ENCODE peak calls at places on chromosomes 13 and 19, in five cellular contexts. J, I, P, E and U are unnamed samples.

GRCh38 chr13:40120288-40120687 is 464.8 kb downstream of the COG6 start:
- DNase-seq in J (no peak), E (no peak), P (no peak), I (no peak), U (no peak)

GRCh38 chr19:2711175-2711936 is 8.9 kb upstream of the GNG7 start:
- DNase-seq in E (no peak), P (no peak), I (peak), J (no peak), U (no peak)

GRCh38 chr13:47237571-47237970 is 340.7 kb upstream of the HTR2A start:
- DNase-seq in E (no peak), P (no peak), J (no peak), I (no peak), U (no peak)

GRCh38 chr19:45817725-45818301 is 2.7 kb upstream of the RSPH6A start:
- DNase-seq in E (no peak), P (no peak), I (no peak), J (peak), U (no peak)

GRCh38 chr13:114033541-114034315 is 59.9 kb upstream of the C13orf46 start:
- DNase-seq in E (no peak), P (no peak), J (no peak), I (no peak), U (no peak)

GRCh38 chr13:113410472-113411201 is 42.7 kb downstream of the ADPRHL1 start:
- DNase-seq in J (no peak), I (peak), P (no peak), E (no peak), U (no peak)

GRCh38 chr19:29211562-29212416 is 1.2 kb downstream of the UQCRFS1 start:
- DNase-seq in E (no peak), J (no peak), P (no peak), I (peak), U (no peak)

GRCh38 chr19:3067549-3067948 is 5.3 kb upstream of the TLE5 start:
- DNase-seq in J (no peak), P (no peak), E (no peak), I (no peak), U (no peak)

GRCh38 chr19:2385053-2385721 is 25.1 kb downstream of the TMPRSS9 start:
- DNase-seq in E (peak), I (peak), J (peak), P (no peak), U (no peak)

GRCh38 chr13:110553417-110553816 is 8.1 kb downstream of the RAB20 start:
- DNase-seq in J (no peak), I (no peak), E (no peak), P (no peak), U (no peak)

GRCh38 chr19:16452321-16452720 is 19.4 kb downstream of the EPS15L1 start:
- DNase-seq in J (no peak), E (peak), I (no peak), P (no peak), U (no peak)

GRCh38 chr19:9075064-9075964 is 11.5 kb upstream of the OR1M1 start:
- DNase-seq in J (peak), E (peak), P (no peak), I (peak), U (no peak)

GRCh38 chr13:19606152-19606551 is 27.3 kb upstream of the MPHOSPH8 start:
- DNase-seq in E (no peak), I (peak), P (no peak), J (no peak), U (no peak)

GRCh38 chr19:57813919-57814504 is 701 bp downstream of the ZNF552 start:
- DNase-seq in E (no peak), P (no peak), I (no peak), J (peak), U (no peak)

GRCh38 chr13:37645181-37645580 is 46.6 kb upstream of the POSTN start:
- DNase-seq in P (no peak), E (no peak), I (no peak), J (no peak), U (no peak)

GRCh38 chr19:6599866-6600454 is 9.0 kb upstream of the CD70 start:
- DNase-seq in E (no peak), J (no peak), P (no peak), I (no peak), U (no peak)

GRCh38 chr19:28468701-28469459 is 744.1 kb downstream of the UQCRFS1 start:
- DNase-seq in P (no peak), E (no peak), I (no peak), J (peak), U (no peak)

GRCh38 chr13:101660711-101661110 is 208.2 kb downstream of the ITGBL1 start:
- DNase-seq in J (no peak), E (no peak), P (no peak), I (no peak), U (no peak)

GRCh38 chr13:40285634-40286033 is 380.8 kb downstream of the FOXO1 start:
- DNase-seq in P (no peak), I (no peak), E (no peak), J (no peak), U (no peak)

GRCh38 chr13:48727252-48728011 is 73.7 kb downstream of the CYSLTR2 start:
- DNase-seq in J (no peak), P (no peak), E (no peak), I (peak), U (no peak)

GRCh38 chr13:52696566-52696965 is 43.1 kb downstream of the CNMD start:
- DNase-seq in E (no peak), I (no peak), J (no peak), P (no peak), U (no peak)

GRCh38 chr19:38544569-38545315 is 73.0 kb downstream of the MAP4K1 start:
- DNase-seq in P (no peak), J (no peak), I (peak), E (no peak), U (no peak)

GRCh38 chr13:42354246-42355117 is 82.5 kb downstream of the AKAP11 start:
- DNase-seq in J (no peak), E (no peak), I (peak), P (no peak), U (no peak)

GRCh38 chr13:30832845-30833332 is 73.2 kb upstream of the MEDAG start:
- DNase-seq in I (no peak), E (peak), J (peak), P (peak), U (no peak)

GRCh38 chr19:45716314-45717130 is 14.2 kb downstream of the FBXO46 start:
- DNase-seq in E (no peak), P (no peak), J (no peak), I (no peak), U (no peak)

GRCh38 chr13:75946746-75947397 is 310.7 kb downstream of the LMO7 start:
- DNase-seq in J (no peak), P (no peak), I (no peak), E (no peak), U (no peak)

GRCh38 chr19:10654610-10655456 is 687 bp downstream of the ILF3 start:
- DNase-seq in P (peak), I (no peak), E (peak), J (peak), U (no peak)

GRCh38 chr13:60540276-60540675 is 143.3 kb downstream of the TDRD3 start:
- DNase-seq in P (no peak), E (no peak), J (no peak), I (no peak), U (no peak)

GRCh38 chr19:17329061-17329767 is 5.4 kb downstream of the ANO8 start:
- DNase-seq in I (no peak), J (no peak), P (no peak), E (no peak), U (no peak)

DNA sequence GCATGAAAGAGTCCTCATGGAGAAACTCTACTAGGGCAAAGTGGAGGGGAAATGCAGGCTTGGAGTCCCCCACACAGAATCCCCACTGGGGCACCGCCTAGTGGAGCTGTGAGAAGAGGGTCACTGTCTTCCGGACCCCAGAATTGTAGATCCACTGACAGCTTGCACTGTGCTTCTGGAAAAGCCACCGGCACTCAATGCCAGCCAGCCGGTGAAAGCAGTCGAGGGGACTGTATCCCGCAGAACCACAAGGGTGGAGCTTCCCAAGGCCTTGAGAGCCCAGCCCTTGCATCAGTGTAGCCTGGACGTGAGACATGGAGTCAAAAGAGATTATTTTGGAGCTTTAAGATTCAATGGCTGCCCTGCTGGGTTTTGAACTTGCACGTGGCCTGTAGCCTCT is 47.2 kb upstream of the FAM124A start:
- DNase-seq in J (no peak), P (no peak), E (no peak), I (no peak), U (no peak)
- TF ChIP-seq CTCF in J (no peak), P (no peak), E (no peak), I (no peak), U (no peak)

GRCh38 chr19:50494186-50495019 is 16.6 kb downstream of the JOSD2 start:
- DNase-seq in I (no peak), E (no peak), P (no peak), J (peak), U (no peak)

GRCh38 chr19:50490991-50491472 is 14.4 kb upstream of the GARIN5A start:
- DNase-seq in E (no peak), J (no peak), P (no peak), I (no peak), U (no peak)

GRCh38 chr19:50493171-50493570 is 16.5 kb upstream of the GARIN5A start:
- DNase-seq in J (peak), P (no peak), I (no peak), E (no peak), U (no peak)

GRCh38 chr19:50490411-50490811 is 13.8 kb upstream of the GARIN5A start:
- DNase-seq in I (no peak), E (no peak), J (no peak), P (no peak), U (no peak)

GRCh38 chr19:50492303-50493052 is 15.8 kb upstream of the GARIN5A start:
- DNase-seq in J (peak), I (no peak), P (no peak), E (no peak), U (no peak)
- TF ChIP-seq CTCF in J (no peak), I (no peak), P (no peak), E (no peak), U (no peak)

GRCh38 chr19:48835734-48836088 is 580 bp downstream of the HSD17B14 start:
- DNase-seq in E (peak), I (peak), P (peak), J (peak), U (peak)
- TF ChIP-seq CTCF in E (peak), I (peak), P (peak), J (peak), U (no peak)

DNA sequence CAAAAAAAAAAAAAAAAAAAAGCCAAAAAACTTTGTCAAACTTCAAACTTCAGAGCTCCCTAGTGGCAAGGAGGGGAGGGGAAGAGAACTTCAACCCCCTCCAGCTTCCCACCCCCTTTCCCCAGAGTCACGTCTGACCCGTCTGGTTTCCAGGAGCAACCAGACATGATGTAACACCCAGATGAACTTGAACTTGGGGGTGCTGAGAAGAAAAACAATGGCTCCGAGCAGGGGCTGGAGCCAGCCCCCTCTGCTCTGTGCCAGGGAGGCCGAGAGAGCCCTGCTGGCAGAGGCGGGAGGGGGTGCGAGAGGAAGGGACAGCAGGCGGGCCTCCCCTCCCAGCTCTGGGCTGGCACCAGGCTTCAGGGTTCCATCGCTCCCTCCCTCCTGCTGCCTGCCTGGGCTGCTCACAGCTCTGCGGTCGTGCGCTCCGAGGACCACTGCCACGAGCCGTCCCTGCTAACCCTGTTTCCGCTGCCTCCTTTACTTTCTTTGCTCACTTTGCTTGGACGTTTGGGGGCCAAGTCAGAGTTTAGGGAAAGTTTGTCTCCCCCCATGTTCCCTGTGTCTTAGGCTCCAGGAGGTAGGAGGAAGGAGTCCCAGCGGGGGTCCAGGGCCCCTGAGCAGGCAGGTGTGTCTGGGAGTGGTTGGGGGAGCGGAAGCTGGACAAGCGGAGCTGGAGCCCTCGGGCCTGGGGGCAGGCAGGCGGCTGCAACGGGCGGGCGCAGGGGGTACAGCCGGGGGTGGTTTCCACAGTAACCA is 11.1 kb downstream of the LYL1 start:
- DNase-seq in E (no peak), I (peak), P (no peak), J (no peak), U (no peak)
- TF ChIP-seq CTCF in E (no peak), I (peak), P (no peak), J (no peak), U (no peak)

DNA sequence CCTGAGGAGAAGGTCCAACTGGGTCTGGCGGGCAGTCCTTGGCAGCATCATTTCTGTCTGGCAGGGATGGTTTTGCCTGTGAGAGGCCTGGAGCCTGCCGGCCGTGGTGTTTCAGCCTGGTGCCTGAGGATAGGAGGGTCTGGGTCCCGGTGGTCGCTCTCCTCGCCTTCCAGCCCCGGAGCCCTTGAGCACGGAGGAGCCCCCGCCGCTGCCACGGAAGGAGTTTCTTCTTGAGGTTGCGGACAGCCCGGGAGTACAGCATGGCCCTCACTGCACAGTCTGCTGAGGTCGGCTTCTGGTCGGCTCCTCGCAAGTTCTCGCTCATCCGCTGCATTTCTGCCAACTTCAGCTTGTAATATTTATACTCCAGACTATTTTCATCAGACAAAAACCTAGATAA is 23.4 kb downstream of the SUGP2 start:
- DNase-seq in P (no peak), E (no peak), I (no peak), J (no peak), U (no peak)
- TF ChIP-seq CTCF in P (no peak), E (no peak), I (no peak), J (no peak), U (no peak)